ENCODE peak calls at places on chromosome X, in four cellular contexts. Y, N, R and A are unnamed samples.

GRCh38 chrX:152886716-152887115 is 11.2 kb upstream of the ZNF185 start:
- DNase-seq in Y (no peak), N (no peak), R (no peak), A (no peak)

GRCh38 chrX:2587146-2587545 is 86.4 kb upstream of the DHRSX start:
- DNase-seq in Y (no peak), N (no peak), R (no peak), A (no peak)

GRCh38 chrX:130631011-130631410 is 229.2 kb downstream of the RBMX2 start:
- DNase-seq in Y (no peak), N (no peak), R (no peak), A (no peak)

GRCh38 chrX:45743081-45743533 is 542.4 kb upstream of the DIPK2B start:
- DNase-seq in Y (no peak), N (peak), R (no peak), A (no peak)

GRCh38 chrX:30570505-30570904 is 7.1 kb downstream of the TASL start:
- DNase-seq in Y (no peak), N (peak), R (no peak), A (no peak)

GRCh38 chrX:131977619-131978018 is 45.5 kb upstream of the STK26 start:
- DNase-seq in Y (no peak), N (no peak), R (no peak), A (no peak)

GRCh38 chrX:345020-345925 is 26.7 kb upstream of the GTPBP6 start:
- DNase-seq in Y (no peak), N (no peak), R (no peak), A (no peak)

GRCh38 chrX:38052096-38052495 is 45.7 kb downstream of the SYTL5 start:
- DNase-seq in Y (no peak), N (peak), R (no peak), A (peak)

GRCh38 chrX:78514852-78515251 is 144.3 kb downstream of the RTL3 start:
- DNase-seq in Y (no peak), N (peak), R (no peak), A (no peak)

GRCh38 chrX:97326456-97326855 is 442.7 kb downstream of the RPA4 start:
- DNase-seq in Y (no peak), N (no peak), R (no peak), A (no peak)

GRCh38 chrX:108225456-108225730 is 133.8 kb downstream of the ATG4A start:
- DNase-seq in Y (no peak), N (peak), R (no peak), A (no peak)

GRCh38 chrX:17559728-17560379 is 177.4 kb upstream of the SCML1 start:
- DNase-seq in Y (peak), N (no peak), R (peak), A (peak)

GRCh38 chrX:29561417-29561816 is 653.9 kb upstream of the MAGEB2 start:
- DNase-seq in Y (no peak), N (no peak), R (no peak), A (no peak)

GRCh38 chrX:84182521-84182920 is 5.5 kb downstream of the RPS6KA6 start:
- DNase-seq in Y (no peak), N (no peak), R (no peak), A (no peak)

GRCh38 chrX:119775517-119776238 is 15.8 kb downstream of the RPL39 start:
- DNase-seq in Y (no peak), N (no peak), R (no peak), A (no peak)

GRCh38 chrX:144335402-144335801 is 451.5 kb downstream of the UBE2NL start:
- DNase-seq in Y (no peak), N (peak), R (no peak), A (no peak)
- TF ChIP-seq CTCF in Y (no peak), N (no peak), R (no peak), A (no peak)

DNA sequence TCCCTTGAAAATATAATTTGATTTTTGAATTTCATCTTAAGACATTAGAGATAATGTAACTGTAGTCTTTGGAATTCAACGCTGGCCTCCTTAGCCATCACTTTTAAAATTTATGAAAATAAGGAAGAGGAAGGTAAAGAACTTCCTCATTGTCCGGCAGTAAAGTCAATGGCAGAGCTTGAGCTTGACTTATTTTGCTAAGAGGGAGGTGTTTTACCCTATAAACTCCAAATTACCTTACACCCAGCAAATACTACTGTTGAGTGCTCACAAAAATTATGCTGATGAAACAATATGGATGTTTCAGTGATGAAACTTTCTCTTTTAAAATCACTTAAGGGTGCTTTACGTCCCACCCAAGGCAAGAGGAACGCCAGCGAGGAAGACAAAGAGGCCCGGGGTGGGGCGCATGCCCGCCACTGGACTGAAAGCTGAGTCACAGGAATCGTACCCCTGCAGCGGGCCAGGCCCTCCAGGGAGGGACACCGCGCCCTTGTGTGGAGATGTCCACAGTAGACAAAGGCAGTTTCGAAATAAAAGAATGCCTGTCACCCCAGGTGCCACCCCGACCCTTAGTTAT is 603 bp upstream of the TMSB4X start:
- DNase-seq in Y (peak), N (peak), R (peak), A (no peak)
- H3K4me3 ChIP-seq in Y (peak), N (peak), R (peak), A (peak)

GRCh38 chrX:13598877-13599276 is 29.5 kb downstream of the EGFL6 start:
- DNase-seq in Y (no peak), N (peak), R (no peak), A (no peak)
- TF ChIP-seq CTCF in Y (no peak), N (peak), R (no peak), A (peak)

GRCh38 chrX:40145670-40146470 is 48.1 kb upstream of the BCOR start:
- DNase-seq in Y (no peak), N (no peak), R (no peak), A (no peak)

GRCh38 chrX:40146471-40147398 is 49.0 kb upstream of the BCOR start:
- DNase-seq in Y (peak), N (peak), R (peak), A (no peak)

GRCh38 chrX:40143987-40144386 is 46.2 kb upstream of the BCOR start:
- DNase-seq in Y (no peak), N (no peak), R (no peak), A (no peak)

GRCh38 chrX:40144576-40144975 is 46.8 kb upstream of the BCOR start:
- DNase-seq in Y (no peak), N (no peak), R (no peak), A (no peak)

DNA sequence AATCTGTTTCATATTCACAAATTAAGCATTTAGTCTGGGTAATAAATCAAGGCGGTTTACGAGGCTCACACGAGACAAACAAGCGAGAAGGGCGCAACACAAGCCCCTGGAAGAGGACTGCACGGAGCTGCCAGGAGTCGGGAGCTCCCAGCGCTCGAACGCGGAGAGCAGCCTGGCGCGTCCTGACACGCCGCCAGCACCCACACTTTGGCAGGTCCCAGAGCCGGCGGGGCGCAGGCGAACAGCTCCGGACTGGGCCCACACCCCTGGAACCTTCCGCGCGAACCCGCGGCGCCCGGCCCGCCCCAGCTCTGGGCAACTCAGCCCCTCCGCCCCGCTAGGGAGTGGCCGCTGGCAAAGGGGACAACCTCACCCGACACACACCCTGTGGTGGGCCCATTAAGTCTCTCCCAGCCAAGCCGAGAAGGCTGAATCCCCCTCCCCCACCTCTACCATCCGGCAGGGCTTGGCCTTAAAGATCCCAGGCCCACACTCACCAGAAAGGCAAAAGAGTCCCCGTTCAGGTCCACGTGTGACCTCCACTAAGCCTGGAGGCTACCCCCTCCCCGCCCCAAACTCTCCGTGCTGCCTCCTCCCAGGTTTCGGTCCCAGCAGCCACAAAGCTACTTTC is 47.4 kb upstream of the BCOR start:
- DNase-seq in Y (no peak), N (no peak), R (no peak), A (peak)
- H3K4me3 ChIP-seq in Y (peak), N (no peak), R (peak), A (peak)

GRCh38 chrX:21839334-21840198 is at the start of gene MBTPS2:
- DNase-seq in Y (peak), N (peak), R (peak), A (peak)
- TF ChIP-seq CTCF in Y (no peak), N (peak), R (no peak), A (no peak)

GRCh38 chrX:49096419-49096818 is 16.7 kb upstream of the WDR45 start:
- DNase-seq in Y (no peak), N (no peak), R (no peak), A (no peak)
- H3K4me3 ChIP-seq in Y (no peak), N (no peak), R (no peak), A (no peak)

GRCh38 chrX:39826813-39827543 is 270.8 kb downstream of the BCOR start:
- DNase-seq in Y (no peak), N (no peak), R (no peak), A (no peak)
- TF ChIP-seq CTCF in Y (no peak), N (no peak), R (no peak), A (no peak)